ENCODE peak calls at places on chromosome 16, in five cellular contexts. W is endothelial cell of umbilical vein, H is K562, P is H1, M is HepG2. C is an unnamed sample.

GRCh38 chr16:16982614-16983013 is 488.1 kb downstream of the XYLT1 start:
- DNase-seq in H (peak; percentile 16), M (no peak), W (no peak), P (no peak), C (peak; percentile 4)

GRCh38 chr16:54096607-54097006 is 190.0 kb downstream of the IRX3 start:
- DNase-seq in M (no peak), H (no peak), W (no peak), P (no peak), C (no peak)

GRCh38 chr16:49828545-49829267 is 27.2 kb downstream of the ZNF423 start:
- DNase-seq in P (no peak), H (no peak), W (no peak), M (no peak), C (no peak)

GRCh38 chr16:22813223-22813945 is 578 bp upstream of the HS3ST2 start:
- DNase-seq in W (peak; percentile 46), P (peak; percentile 61), M (peak; percentile 28), H (peak; percentile 51), C (no peak)

GRCh38 chr16:31221357-31222160 is 4.6 kb upstream of the PYDC1 start:
- DNase-seq in P (no peak), W (no peak), H (no peak), M (no peak), C (no peak)

GRCh38 chr16:50473375-50473945 is 74.7 kb upstream of the NKD1 start:
- DNase-seq in M (peak; percentile 58), P (no peak), H (no peak), W (no peak), C (no peak)

GRCh38 chr16:12611006-12611477 is 192.6 kb downstream of the CPPED1 start:
- DNase-seq in W (no peak), P (no peak), M (no peak), H (no peak), C (peak; percentile 38)

GRCh38 chr16:54422159-54422558 is 135.6 kb upstream of the IRX3 start:
- DNase-seq in P (no peak), H (no peak), M (no peak), W (no peak), C (no peak)

GRCh38 chr16:50313596-50314483 is 47.5 kb downstream of the ADCY7 start:
- DNase-seq in P (no peak), H (no peak), W (peak; percentile 51), M (peak; percentile 95), C (no peak)

GRCh38 chr16:30903596-30903995 is 7.2 kb downstream of the CTF1 start:
- DNase-seq in P (no peak), H (peak; percentile 40), M (peak; percentile 38), W (peak; percentile 63), C (no peak)

GRCh38 chr16:17416461-17417221 is 54.1 kb downstream of the XYLT1 start:
- DNase-seq in H (no peak), W (no peak), M (no peak), P (no peak), C (no peak)

GRCh38 chr16:9122969-9123368 is 31.5 kb downstream of the HAPSTR1 start:
- DNase-seq in H (no peak), W (no peak), P (no peak), M (no peak), C (no peak)

GRCh38 chr16:12228607-12229499 is 252.3 kb downstream of the SNX29 start:
- DNase-seq in M (peak; percentile 70), W (peak; percentile 67), P (peak; percentile 53), H (peak; percentile 69), C (peak; percentile 70)

GRCh38 chr16:49951568-49952195 is 73.3 kb upstream of the CNEP1R1 start:
- DNase-seq in W (no peak), M (no peak), P (no peak), H (no peak), C (no peak)

GRCh38 chr16:28326881-28327610 is 34.7 kb downstream of the SBK1 start:
- DNase-seq in W (peak; percentile 46), H (peak; percentile 81), P (no peak), M (peak; percentile 61), C (peak; percentile 72)
- TF ChIP-seq JUN in W (no peak), H (no peak), P (no peak), M (no peak), C (no peak)

DNA sequence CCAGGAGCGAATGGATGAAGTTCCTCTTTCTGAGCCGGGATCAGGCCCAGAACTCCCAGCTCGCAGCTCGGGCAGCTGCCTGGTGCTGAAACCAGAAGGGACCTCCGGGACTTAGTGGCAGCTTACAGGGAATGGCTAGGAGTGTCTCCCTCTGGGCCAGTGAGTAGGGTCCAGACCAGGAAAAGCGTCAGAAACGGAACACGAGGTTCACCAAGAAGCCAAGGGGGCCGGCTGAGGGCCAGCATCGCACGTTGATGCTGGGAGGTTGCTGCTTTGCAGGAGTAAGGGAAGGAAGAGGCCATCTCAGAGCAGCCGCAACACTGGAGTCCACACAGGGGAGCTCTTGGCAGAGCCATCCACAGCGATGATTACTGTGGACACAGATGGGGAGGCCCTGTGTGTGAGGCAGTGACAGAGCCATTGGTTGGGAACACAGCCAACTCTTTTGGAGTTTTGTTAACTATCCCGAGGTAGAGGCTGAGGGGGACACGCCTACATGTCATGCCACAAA is 74.0 kb upstream of the CREBBP start:
- DNase-seq in W (no peak), M (peak; percentile 17), H (peak; percentile 34), P (no peak), C (no peak)
- H3K4me1 ChIP-seq in W (peaks cover 8% of the 10 kb centered on the region), M (peaks cover 11% of the 10 kb centered on the region), H (no peaks in the 10 kb centered on the region), P (no peaks in the 10 kb centered on the region), C (no peaks in the 10 kb centered on the region)

GRCh38 chr16:64627288-64627687 is 494.6 kb downstream of the CDH11 start:
- DNase-seq in M (no peak), P (no peak), H (no peak), W (no peak), C (no peak)

GRCh38 chr16:64627781-64628180 is 494.1 kb downstream of the CDH11 start:
- DNase-seq in M (no peak), W (no peak), H (no peak), P (no peak), C (no peak)

GRCh38 chr16:64629622-64630021 is 492.2 kb downstream of the CDH11 start:
- DNase-seq in H (no peak), P (no peak), W (no peak), M (no peak), C (no peak)

GRCh38 chr16:64621616-64622015 is 500.2 kb downstream of the CDH11 start:
- DNase-seq in H (no peak), W (no peak), P (no peak), M (no peak), C (no peak)

GRCh38 chr16:64626771-64627170 is 495.1 kb downstream of the CDH11 start:
- DNase-seq in P (no peak), M (no peak), W (no peak), H (no peak), C (no peak)
- TF ChIP-seq JUN in P (no peak), M (no peak), W (no peak), H (no peak), C (no peak)

DNA sequence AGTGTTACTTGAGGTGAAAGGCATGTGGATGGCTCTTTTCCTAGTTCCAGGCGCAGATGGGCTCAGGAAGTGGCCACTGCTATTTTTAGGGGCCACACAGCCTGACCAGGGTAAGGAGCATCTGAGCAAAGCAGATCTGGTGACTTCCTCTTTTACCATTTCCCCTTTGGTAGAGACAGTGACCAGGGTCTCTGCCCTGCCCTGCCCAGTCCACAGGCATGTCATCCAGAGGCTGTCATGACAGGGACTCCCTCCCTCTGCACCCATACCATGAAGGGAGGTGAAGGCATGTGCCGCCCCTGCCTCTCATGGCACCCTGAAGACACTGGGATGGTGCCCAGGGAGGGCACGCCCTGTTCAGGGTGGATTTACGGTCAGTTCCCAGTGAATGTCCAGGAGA is 2.2 kb downstream of the PLA2G15 start:
- DNase-seq in P (no peak), H (no peak), W (no peak), M (no peak), C (no peak)
- H3K4me1 ChIP-seq in P (peaks cover 2% of the 10 kb centered on the region), H (peaks cover 26% of the 10 kb centered on the region), W (peaks cover 9% of the 10 kb centered on the region), M (peaks cover 59% of the 10 kb centered on the region), C (peaks cover 12% of the 10 kb centered on the region)

DNA sequence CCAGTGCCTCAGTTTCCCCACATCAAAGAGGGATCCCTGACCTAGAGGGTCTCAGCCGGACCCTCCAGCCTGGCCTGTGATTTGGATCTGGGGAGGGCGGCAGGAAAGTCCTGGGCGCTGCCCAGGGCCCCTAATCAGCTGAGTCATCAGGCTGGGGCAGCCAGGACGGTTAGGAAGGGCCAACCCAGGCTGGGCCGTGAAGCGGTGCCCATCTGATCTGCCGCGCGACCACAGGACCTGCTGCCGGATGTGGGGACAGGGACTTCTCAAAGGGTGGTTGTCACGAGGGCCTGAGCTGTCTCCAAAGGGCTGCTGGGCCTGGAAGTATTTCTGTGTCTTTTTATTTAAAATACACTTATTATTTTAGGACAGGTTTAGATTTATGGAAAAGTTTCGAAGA is 4.4 kb downstream of the TPSAB1 start:
- DNase-seq in P (no peak), W (no peak), H (no peak), M (no peak), C (no peak)
- TF ChIP-seq JUN in P (no peak), W (no peak), H (no peak), M (no peak), C (no peak)

GRCh38 chr16:87203060-87203656 is 114.0 kb downstream of the C16orf95 start:
- DNase-seq in H (peak; percentile 80), M (peak; percentile 69), W (peak; percentile 77), P (peak; percentile 74), C (peak; percentile 84)
- H3K4me1 ChIP-seq in H (no peaks in the 10 kb centered on the region), M (peaks cover 18% of the 10 kb centered on the region), W (no peaks in the 10 kb centered on the region), P (no peaks in the 10 kb centered on the region), C (peaks cover 30% of the 10 kb centered on the region)